ENCODE peak calls at places on chromosomes 2 and 18, in four cellular contexts. A is K562, O is nephron progenitor cell, Y is left lung. W is an unnamed sample.

GRCh38 chr2:209162129-209162528 is 261.7 kb upstream of the MAP2 start:
- DNase-seq in O (no peak), Y (no peak), A (no peak), W (no peak)

GRCh38 chr2:217150236-217150635 is 290.4 kb upstream of the TNP1 start:
- DNase-seq in A (no peak), Y (no peak), O (no peak), W (no peak)

GRCh38 chr2:3429068-3429610 is 49.6 kb downstream of the TRAPPC12 start:
- DNase-seq in O (no peak), A (no peak), Y (no peak), W (no peak)

GRCh38 chr2:121187351-121187921 is 97.6 kb downstream of the TFCP2L1 start:
- DNase-seq in A (no peak), Y (no peak), O (no peak), W (no peak)

GRCh38 chr2:42975358-42975717 is 183.0 kb upstream of the HAAO start:
- DNase-seq in O (no peak), A (no peak), Y (no peak), W (no peak)

GRCh38 chr2:26807788-26808460 is 22.1 kb downstream of the CENPA start:
- DNase-seq in O (peak), Y (no peak), A (no peak), W (no peak)

GRCh38 chr2:127634066-127634617 is 11.8 kb upstream of the GPR17 start:
- DNase-seq in A (no peak), Y (no peak), O (no peak), W (no peak)

GRCh38 chr18:52163478-52163877 is 176.5 kb upstream of the DCC start:
- DNase-seq in O (no peak), Y (no peak), A (no peak), W (no peak)

GRCh38 chr2:101401906-101402305 is 14.6 kb upstream of the CREG2 start:
- DNase-seq in O (no peak), Y (no peak), A (no peak), W (no peak)

GRCh38 chr18:2147424-2147823 is 423.9 kb downstream of the METTL4 start:
- DNase-seq in Y (no peak), A (no peak), O (no peak), W (no peak)

GRCh38 chr2:120740765-120741513 is 5.3 kb downstream of the GLI2 start:
- DNase-seq in O (peak), Y (peak), A (no peak), W (peak)

GRCh38 chr2:223513771-223514455 is 88.2 kb downstream of the SCG2 start:
- DNase-seq in O (no peak), A (no peak), Y (no peak), W (no peak)

GRCh38 chr2:196500686-196501431 is 138.7 kb upstream of the CCDC150 start:
- DNase-seq in Y (no peak), O (no peak), A (no peak), W (no peak)

GRCh38 chr18:22214731-22215528 is 45.5 kb downstream of the GATA6 start:
- DNase-seq in Y (no peak), O (no peak), A (no peak), W (no peak)

GRCh38 chr2:12543452-12544220 is 173.1 kb upstream of the TRIB2 start:
- DNase-seq in Y (no peak), A (no peak), O (no peak), W (no peak)

GRCh38 chr2:211103989-211104388 is 547.6 kb downstream of the CPS1 start:
- DNase-seq in A (no peak), Y (no peak), O (no peak), W (no peak)

GRCh38 chr18:7002107-7002506 is 115.5 kb downstream of the LAMA1 start:
- DNase-seq in Y (no peak), A (no peak), O (no peak), W (no peak)

GRCh38 chr2:117770696-117771095 is 43.8 kb upstream of the DDX18 start:
- DNase-seq in A (no peak), Y (no peak), O (no peak), W (no peak)

GRCh38 chr2:146734042-146734715 is 1110.7 kb upstream of the ACVR2A start:
- DNase-seq in O (no peak), Y (no peak), A (peak), W (no peak)

GRCh38 chr18:36274296-36274695 is 23.2 kb upstream of the FHOD3 start:
- DNase-seq in Y (no peak), O (no peak), A (no peak), W (no peak)

GRCh38 chr2:191612496-191612895 is 65.4 kb upstream of the NABP1 start:
- DNase-seq in Y (no peak), A (no peak), O (no peak), W (no peak)

GRCh38 chr2:144836635-144837350 is 316.9 kb upstream of the ZEB2 start:
- DNase-seq in A (no peak), O (no peak), Y (no peak), W (no peak)

GRCh38 chr18:29160123-29160522 is 983.2 kb upstream of the CDH2 start:
- DNase-seq in O (no peak), Y (no peak), A (no peak), W (no peak)

GRCh38 chr18:21820035-21820810 is 79.6 kb downstream of the MIB1 start:
- DNase-seq in O (no peak), A (peak), Y (no peak), W (no peak)

GRCh38 chr2:152505495-152505906 is 170.5 kb downstream of the FMNL2 start:
- DNase-seq in O (no peak), Y (no peak), A (peak), W (no peak)

GRCh38 chr2:23757686-23758433 is 169.1 kb downstream of the ATAD2B start:
- DNase-seq in Y (no peak), A (peak), O (no peak), W (no peak)

GRCh38 chr2:187369471-187369870 is 78.6 kb downstream of the CALCRL start:
- DNase-seq in A (no peak), Y (no peak), O (no peak), W (no peak)

GRCh38 chr2:62334440-62335058 is 138.6 kb downstream of the B3GNT2 start:
- DNase-seq in A (no peak), O (no peak), Y (no peak), W (no peak)

GRCh38 chr18:48933578-48934399 is 17.0 kb downstream of the SMAD7 start:
- DNase-seq in A (peak), Y (no peak), O (no peak), W (no peak)

GRCh38 chr18:79692056-79692455 is 12.5 kb downstream of the CTDP1 start:
- DNase-seq in O (no peak), Y (no peak), A (no peak), W (no peak)

GRCh38 chr2:238492905-238493304 is 66.2 kb downstream of the ASB1 start:
- DNase-seq in A (no peak), Y (no peak), O (no peak), W (no peak)

GRCh38 chr2:235968616-235969324 is 199.4 kb downstream of the GBX2 start:
- DNase-seq in A (no peak), Y (no peak), O (peak), W (no peak)

GRCh38 chr2:30871440-30871839 is 64.2 kb upstream of the CAPN13 start:
- DNase-seq in O (no peak), A (no peak), Y (no peak), W (no peak)

GRCh38 chr2:26529406-26530070 is 51.6 kb upstream of the OTOF start:
- DNase-seq in Y (no peak), O (no peak), A (no peak), W (no peak)

GRCh38 chr18:24672165-24672950 is 211.9 kb downstream of the HRH4 start:
- DNase-seq in A (no peak), Y (no peak), O (no peak), W (no peak)

DNA sequence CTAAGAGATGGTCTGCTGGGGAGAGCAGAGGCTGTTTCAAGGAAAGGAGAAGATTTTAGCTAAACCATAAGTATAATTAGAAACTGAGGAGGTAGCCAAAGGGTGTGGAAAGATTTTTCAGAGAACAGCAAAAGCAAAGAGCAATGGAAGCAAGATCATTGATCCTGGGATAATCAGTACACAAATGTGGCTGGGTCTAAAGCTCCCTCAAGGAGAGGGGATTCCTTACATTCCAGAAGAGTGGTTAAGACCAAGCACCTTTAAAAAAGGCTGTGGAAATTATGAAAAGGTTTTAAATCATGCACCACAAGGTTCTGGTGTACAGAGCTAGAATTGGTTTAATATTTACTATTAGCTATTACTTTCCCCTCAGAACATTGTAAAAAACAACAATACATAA is 246.0 kb upstream of the UBE2E3 start:
- DNase-seq in O (no peak), Y (no peak), A (no peak), W (no peak)
- TF ChIP-seq CTCF in O (no peak), Y (no peak), A (no peak), W (no peak)

GRCh38 chr2:136874258-136874657 is 108.9 kb downstream of the THSD7B start:
- DNase-seq in O (no peak), Y (no peak), A (no peak), W (no peak)
- TF ChIP-seq CTCF in O (no peak), Y (no peak), A (no peak), W (peak)

GRCh38 chr2:69768789-69769188 is 26.9 kb downstream of the ANXA4 start:
- DNase-seq in A (no peak), O (no peak), Y (no peak), W (no peak)

GRCh38 chr2:69768217-69768616 is 26.3 kb downstream of the ANXA4 start:
- DNase-seq in A (no peak), O (no peak), Y (no peak), W (no peak)

GRCh38 chr2:69766014-69766413 is 24.1 kb downstream of the ANXA4 start:
- DNase-seq in Y (no peak), O (no peak), A (no peak), W (no peak)

GRCh38 chr2:69764286-69765058 is 22.5 kb downstream of the ANXA4 start:
- DNase-seq in Y (no peak), A (no peak), O (no peak), W (no peak)

GRCh38 chr2:69767034-69767433 is 25.1 kb downstream of the ANXA4 start:
- DNase-seq in A (no peak), O (no peak), Y (no peak), W (no peak)
- TF ChIP-seq CTCF in A (no peak), O (no peak), Y (no peak), W (no peak)

GRCh38 chr2:40488101-40488598 is 36.3 kb upstream of the SLC8A1 start:
- DNase-seq in A (no peak), O (no peak), Y (no peak), W (no peak)
- TF ChIP-seq CTCF in A (no peak), O (peak), Y (peak), W (peak)

DNA sequence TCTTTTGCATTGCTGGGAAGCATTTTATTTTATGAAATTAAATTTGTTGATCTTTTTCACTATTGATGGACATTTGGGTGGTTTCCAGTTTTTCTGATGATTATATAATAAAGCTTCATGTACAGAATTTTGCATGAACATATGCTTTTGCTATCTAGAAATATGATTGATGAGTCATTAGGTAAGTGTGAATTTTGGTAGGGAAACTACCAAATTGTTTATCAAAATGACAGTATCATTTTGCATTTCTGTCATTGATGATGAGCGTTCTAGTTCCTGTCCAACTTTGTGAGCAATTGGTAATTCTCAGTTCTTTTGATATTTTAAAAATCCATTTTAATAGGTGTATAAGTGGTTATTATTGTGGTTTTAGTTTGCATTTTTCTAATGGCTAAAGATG is 67.7 kb downstream of the TAF4B start:
- DNase-seq in A (no peak), O (no peak), Y (no peak), W (no peak)
- TF ChIP-seq CTCF in A (no peak), O (no peak), Y (no peak), W (no peak)

DNA sequence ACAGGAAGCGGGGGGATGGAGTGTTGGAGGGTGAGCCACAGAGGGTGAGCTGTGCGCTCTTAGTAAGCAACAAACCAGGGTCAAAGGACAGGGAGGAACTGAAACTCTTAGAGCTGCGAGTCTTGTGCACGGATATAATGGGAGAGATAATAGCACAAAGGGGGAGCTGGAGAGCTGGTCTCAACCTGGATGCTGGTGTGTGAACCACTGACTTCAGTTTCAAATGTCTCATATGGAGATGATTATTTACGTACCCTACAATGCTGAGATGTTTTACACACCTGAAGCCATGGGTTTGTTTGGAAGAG is 35.9 kb downstream of the PTGR3 start:
- DNase-seq in Y (no peak), A (no peak), O (no peak), W (no peak)
- TF ChIP-seq CTCF in Y (no peak), A (no peak), O (no peak), W (no peak)